ENCODE peak calls at places on chromosomes 3 and 15, in five cellular contexts. V is RPMI8226, U is cardiac fibroblast, G is GM19239, I is PC-9. O is an unnamed sample.

GRCh38 chr15:70095387-70096214 is 2.1 kb downstream of the TLE3 start:
- DNase-seq in V (peak), U (no peak), G (peak), I (peak), O (no peak)

GRCh38 chr3:125375950-125376679 is 990 bp upstream of the ZNF148 start:
- DNase-seq in V (no peak), U (no peak), G (no peak), I (peak), O (no peak)

GRCh38 chr3:144363856-144364255 is 392.2 kb downstream of the DIPK2A start:
- DNase-seq in V (no peak), U (no peak), G (no peak), I (no peak), O (no peak)

GRCh38 chr3:134242649-134243637 is 7.7 kb downstream of the RYK start:
- DNase-seq in V (no peak), U (peak), G (no peak), I (peak), O (no peak)

GRCh38 chr15:33226559-33227181 is 32.2 kb upstream of the FMN1 start:
- DNase-seq in V (peak), U (peak), G (peak), I (no peak), O (no peak)

GRCh38 chr3:52246728-52247454 is 1.3 kb downstream of the PPM1M start:
- DNase-seq in V (no peak), U (no peak), G (no peak), I (no peak), O (peak)

GRCh38 chr3:194246709-194247349 is 104.3 kb downstream of the CPN2 start:
- DNase-seq in V (no peak), U (no peak), G (no peak), I (no peak), O (peak)

GRCh38 chr3:18446067-18446793 is 21.1 kb upstream of the SATB1 start:
- DNase-seq in V (no peak), U (no peak), G (no peak), I (no peak), O (no peak)

GRCh38 chr3:197171481-197172067 is 126.8 kb downstream of the DLG1 start:
- DNase-seq in V (no peak), U (peak), G (no peak), I (no peak), O (no peak)

GRCh38 chr3:185715091-185715490 is 109.8 kb downstream of the IGF2BP2 start:
- DNase-seq in V (no peak), U (peak), G (no peak), I (peak), O (no peak)

GRCh38 chr3:46449755-46450552 is 14.8 kb downstream of the LTF start:
- DNase-seq in V (no peak), U (no peak), G (no peak), I (no peak), O (no peak)

GRCh38 chr3:133881492-133881891 is 14.2 kb downstream of the RAB6B start:
- DNase-seq in V (no peak), U (no peak), G (no peak), I (no peak), O (no peak)

GRCh38 chr15:55789066-55789660 is 46.2 kb upstream of the PRTG start:
- DNase-seq in V (peak), U (no peak), G (peak), I (no peak), O (no peak)

GRCh38 chr3:129534428-129535027 is 6.1 kb downstream of the RHO start:
- DNase-seq in V (no peak), U (no peak), G (no peak), I (no peak), O (no peak)

GRCh38 chr3:16455001-16455400 is 58.5 kb downstream of the RFTN1 start:
- DNase-seq in V (no peak), U (no peak), G (no peak), I (no peak), O (no peak)

GRCh38 chr3:143483214-143483613 is 363.6 kb downstream of the CHST2 start:
- DNase-seq in V (no peak), U (no peak), G (no peak), I (no peak), O (no peak)

GRCh38 chr3:196073188-196073838 is 8.6 kb downstream of the TFRC start:
- DNase-seq in V (peak), U (peak), G (peak), I (no peak), O (peak)

GRCh38 chr15:35728176-35728938 is 182.4 kb upstream of the DPH6 start:
- DNase-seq in V (no peak), U (no peak), G (no peak), I (peak), O (no peak)

GRCh38 chr3:58206406-58207011 is 4.3 kb downstream of the DNASE1L3 start:
- DNase-seq in V (no peak), U (peak), G (no peak), I (peak), O (no peak)

GRCh38 chr3:110174908-110175307 is 837.6 kb upstream of the DPPA4 start:
- DNase-seq in V (no peak), U (no peak), G (no peak), I (no peak), O (no peak)

GRCh38 chr3:186931487-186932280 is 1.4 kb downstream of the ST6GAL1 start:
- DNase-seq in V (peak), U (peak), G (no peak), I (peak), O (peak)

GRCh38 chr15:98896802-98897732 is 110.5 kb downstream of the PGPEP1L start:
- DNase-seq in V (no peak), U (peak), G (no peak), I (peak), O (no peak)